ENCODE peak calls at places on chromosomes 4 and X, in seven cellular contexts. One of them, this sample, is unnamed. For H3K4me1, the result is how much of the 10 kb centered on the place peaks cover.

GRCh38 chrX:41923257-41923924 is at the start of gene CASK:
- DNase-seq in IMR-90: peak
- DNase-seq in breast epithelium: peak
- DNase-seq in right lobe of liver: peak
- DNase-seq in H1: peak
- DNase-seq in tibial nerve: peak
- DNase-seq in heart left ventricle: peak
- DNase-seq in this sample: peak

GRCh38 chr4:126701756-126702155 is 931.0 kb upstream of the INTU start:
- DNase-seq in IMR-90: peak
- DNase-seq in heart left ventricle: peak
- DNase-seq in H1: no peak
- DNase-seq in right lobe of liver: no peak
- DNase-seq in breast epithelium: no peak
- DNase-seq in tibial nerve: no peak
- DNase-seq in this sample: no peak

GRCh38 chr4:10164877-10165283 is 48.3 kb upstream of the WDR1 start:
- DNase-seq in IMR-90: peak
- DNase-seq in right lobe of liver: no peak
- DNase-seq in tibial nerve: peak
- DNase-seq in H1: peak
- DNase-seq in heart left ventricle: no peak
- DNase-seq in breast epithelium: no peak
- DNase-seq in this sample: peak

GRCh38 chr4:127251423-127251822 is 381.3 kb upstream of the INTU start:
- DNase-seq in right lobe of liver: no peak
- DNase-seq in breast epithelium: no peak
- DNase-seq in tibial nerve: no peak
- DNase-seq in H1: no peak
- DNase-seq in IMR-90: peak
- DNase-seq in heart left ventricle: no peak
- DNase-seq in this sample: no peak

GRCh38 chrX:70452143-70452733 is 7.6 kb downstream of the DLG3 start:
- DNase-seq in right lobe of liver: no peak
- DNase-seq in H1: peak
- DNase-seq in tibial nerve: peak
- DNase-seq in breast epithelium: peak
- DNase-seq in heart left ventricle: peak
- DNase-seq in IMR-90: peak
- DNase-seq in this sample: peak

GRCh38 chr4:150217192-150217591 is 138.9 kb downstream of the DCLK2 start:
- DNase-seq in H1: no peak
- DNase-seq in heart left ventricle: no peak
- DNase-seq in tibial nerve: no peak
- DNase-seq in breast epithelium: no peak
- DNase-seq in IMR-90: peak
- DNase-seq in right lobe of liver: no peak
- DNase-seq in this sample: no peak

GRCh38 chr4:123995939-123996338 is 599.3 kb downstream of the SPRY1 start:
- DNase-seq in breast epithelium: no peak
- DNase-seq in heart left ventricle: no peak
- DNase-seq in IMR-90: peak
- DNase-seq in right lobe of liver: no peak
- DNase-seq in tibial nerve: no peak
- DNase-seq in H1: no peak
- DNase-seq in this sample: no peak

GRCh38 chr4:173288296-173288695 is 45.9 kb downstream of the HMGB2 start:
- DNase-seq in tibial nerve: peak
- DNase-seq in breast epithelium: no peak
- DNase-seq in IMR-90: peak
- DNase-seq in heart left ventricle: peak
- DNase-seq in H1: peak
- DNase-seq in right lobe of liver: peak
- DNase-seq in this sample: peak

GRCh38 chr4:30473225-30473624 is 246.9 kb upstream of the PCDH7 start:
- DNase-seq in H1: no peak
- DNase-seq in breast epithelium: no peak
- DNase-seq in tibial nerve: no peak
- DNase-seq in heart left ventricle: no peak
- DNase-seq in IMR-90: no peak
- DNase-seq in right lobe of liver: no peak
- DNase-seq in this sample: no peak

GRCh38 chr4:99117876-99118693 is 26.0 kb downstream of the ADH4 start:
- DNase-seq in breast epithelium: no peak
- DNase-seq in H1: no peak
- DNase-seq in IMR-90: peak
- DNase-seq in heart left ventricle: no peak
- DNase-seq in right lobe of liver: no peak
- DNase-seq in tibial nerve: no peak
- DNase-seq in this sample: no peak

GRCh38 chrX:140508958-140509357 is 4.1 kb upstream of the SOX3 start:
- DNase-seq in breast epithelium: no peak
- DNase-seq in tibial nerve: no peak
- DNase-seq in right lobe of liver: no peak
- DNase-seq in IMR-90: no peak
- DNase-seq in H1: no peak
- DNase-seq in heart left ventricle: no peak
- DNase-seq in this sample: no peak

GRCh38 chrX:16479206-16479869 is 170.6 kb upstream of the S100G start:
- DNase-seq in breast epithelium: no peak
- DNase-seq in H1: no peak
- DNase-seq in right lobe of liver: no peak
- DNase-seq in heart left ventricle: no peak
- DNase-seq in tibial nerve: no peak
- DNase-seq in IMR-90: peak
- DNase-seq in this sample: no peak

GRCh38 chr4:97106161-97106560 is 1037.1 kb downstream of the STPG2 start:
- DNase-seq in IMR-90: no peak
- DNase-seq in tibial nerve: no peak
- DNase-seq in heart left ventricle: no peak
- DNase-seq in H1: no peak
- DNase-seq in right lobe of liver: no peak
- DNase-seq in breast epithelium: no peak
- DNase-seq in this sample: no peak

GRCh38 chr4:139557506-139558110 is 1.6 kb upstream of the SETD7 start:
- DNase-seq in right lobe of liver: no peak
- DNase-seq in heart left ventricle: no peak
- DNase-seq in tibial nerve: no peak
- DNase-seq in H1: no peak
- DNase-seq in IMR-90: no peak
- DNase-seq in breast epithelium: no peak
- DNase-seq in this sample: no peak

GRCh38 chr4:71132486-71132885 is 139.0 kb downstream of the DCK start:
- DNase-seq in H1: no peak
- DNase-seq in IMR-90: peak
- DNase-seq in tibial nerve: no peak
- DNase-seq in breast epithelium: no peak
- DNase-seq in heart left ventricle: no peak
- DNase-seq in right lobe of liver: no peak
- DNase-seq in this sample: no peak

GRCh38 chr4:188295899-188296298 is 156.7 kb downstream of the TRIML1 start:
- DNase-seq in right lobe of liver: no peak
- DNase-seq in breast epithelium: no peak
- DNase-seq in H1: no peak
- DNase-seq in heart left ventricle: no peak
- DNase-seq in tibial nerve: no peak
- DNase-seq in IMR-90: peak
- DNase-seq in this sample: no peak

GRCh38 chr4:95998311-95998710 is 158.4 kb downstream of the PDHA2 start:
- DNase-seq in IMR-90: no peak
- DNase-seq in H1: no peak
- DNase-seq in heart left ventricle: no peak
- DNase-seq in right lobe of liver: no peak
- DNase-seq in breast epithelium: no peak
- DNase-seq in tibial nerve: no peak
- DNase-seq in this sample: no peak

GRCh38 chrX:134528936-134529335 is 69.0 kb downstream of the HPRT1 start:
- DNase-seq in H1: no peak
- DNase-seq in IMR-90: no peak
- DNase-seq in heart left ventricle: no peak
- DNase-seq in breast epithelium: no peak
- DNase-seq in tibial nerve: no peak
- DNase-seq in right lobe of liver: no peak
- DNase-seq in this sample: no peak

GRCh38 chr4:41288254-41288653 is 31.5 kb downstream of the UCHL1 start:
- DNase-seq in heart left ventricle: no peak
- DNase-seq in tibial nerve: no peak
- DNase-seq in breast epithelium: no peak
- DNase-seq in right lobe of liver: no peak
- DNase-seq in H1: no peak
- DNase-seq in IMR-90: no peak
- DNase-seq in this sample: no peak

GRCh38 chrX:1202251-1202650 is 10.2 kb downstream of the CRLF2 start:
- DNase-seq in H1: no peak
- DNase-seq in IMR-90: no peak
- DNase-seq in breast epithelium: peak
- DNase-seq in right lobe of liver: no peak
- DNase-seq in tibial nerve: no peak
- DNase-seq in heart left ventricle: no peak
- DNase-seq in this sample: no peak

GRCh38 chrX:16882702-16883486 is 12.7 kb upstream of the RBBP7 start:
- DNase-seq in heart left ventricle: peak
- DNase-seq in tibial nerve: peak
- DNase-seq in right lobe of liver: peak
- DNase-seq in breast epithelium: peak
- DNase-seq in H1: peak
- DNase-seq in IMR-90: peak
- DNase-seq in this sample: peak

GRCh38 chr4:3462321-3462789 is 751 bp upstream of the DOK7 start:
- DNase-seq in H1: no peak
- DNase-seq in tibial nerve: no peak
- DNase-seq in right lobe of liver: peak
- DNase-seq in IMR-90: no peak
- DNase-seq in heart left ventricle: no peak
- DNase-seq in breast epithelium: no peak
- DNase-seq in this sample: no peak
- H3K27ac ChIP-seq in H1: no peak
- H3K27ac ChIP-seq in tibial nerve: no peak
- H3K27ac ChIP-seq in right lobe of liver: no peak
- H3K27ac ChIP-seq in IMR-90: no peak
- H3K27ac ChIP-seq in heart left ventricle: peak
- H3K27ac ChIP-seq in breast epithelium: peak
- H3K27ac ChIP-seq in this sample: no peak

DNA sequence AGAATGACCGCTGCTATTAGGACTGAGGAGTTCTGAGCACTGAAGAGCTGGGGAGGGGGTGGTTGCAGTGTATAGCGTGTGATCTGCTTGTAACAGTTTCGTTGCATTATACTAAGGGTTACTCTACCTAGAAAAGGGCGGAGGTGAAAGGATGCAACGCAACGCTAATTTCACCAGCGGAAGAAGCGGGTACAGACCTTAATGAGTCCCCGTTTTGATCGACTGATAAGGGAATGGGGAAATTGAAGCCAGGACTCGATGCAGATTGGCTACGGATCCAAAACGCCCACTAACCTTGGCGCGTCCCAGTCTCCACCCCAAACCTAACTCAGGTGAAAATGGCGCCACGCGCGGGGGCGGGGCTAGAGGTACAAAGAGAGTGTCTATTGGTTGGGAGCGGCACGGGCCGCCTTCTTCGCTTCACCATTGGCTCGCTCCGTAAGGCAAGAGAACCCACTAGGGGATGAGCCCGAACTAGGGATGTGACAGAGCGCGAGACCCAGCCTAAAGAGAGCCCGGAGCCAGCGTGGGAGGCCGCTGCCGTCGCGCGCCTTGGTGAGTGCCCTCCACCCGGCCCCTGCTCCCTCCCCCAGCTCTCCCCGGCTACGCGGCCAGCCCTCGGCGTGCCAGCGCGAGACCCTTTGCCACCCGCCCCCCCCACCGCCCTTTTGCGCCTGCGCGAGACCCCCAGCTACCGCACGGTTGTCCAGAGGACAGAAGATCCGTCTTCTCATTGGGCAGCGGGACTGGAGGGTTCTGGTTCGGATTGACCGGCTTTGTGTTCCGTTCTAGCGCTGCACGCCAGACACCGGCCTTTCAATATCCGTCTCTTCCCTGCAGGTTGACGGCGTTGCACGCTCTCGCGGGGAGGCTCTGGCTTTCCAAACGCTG is at the start of gene EBP:
- DNase-seq in right lobe of liver: peak
- DNase-seq in heart left ventricle: peak
- DNase-seq in tibial nerve: peak
- DNase-seq in breast epithelium: peak
- DNase-seq in H1: peak
- DNase-seq in IMR-90: peak
- DNase-seq in this sample: peak
- TF ChIP-seq POLR2A in right lobe of liver: peak
- TF ChIP-seq POLR2A in heart left ventricle: no peak
- TF ChIP-seq POLR2A in tibial nerve: no peak
- TF ChIP-seq POLR2A in breast epithelium: peak
- TF ChIP-seq POLR2A in H1: no peak
- TF ChIP-seq POLR2A in IMR-90: peak
- TF ChIP-seq POLR2A in this sample: peak

DNA sequence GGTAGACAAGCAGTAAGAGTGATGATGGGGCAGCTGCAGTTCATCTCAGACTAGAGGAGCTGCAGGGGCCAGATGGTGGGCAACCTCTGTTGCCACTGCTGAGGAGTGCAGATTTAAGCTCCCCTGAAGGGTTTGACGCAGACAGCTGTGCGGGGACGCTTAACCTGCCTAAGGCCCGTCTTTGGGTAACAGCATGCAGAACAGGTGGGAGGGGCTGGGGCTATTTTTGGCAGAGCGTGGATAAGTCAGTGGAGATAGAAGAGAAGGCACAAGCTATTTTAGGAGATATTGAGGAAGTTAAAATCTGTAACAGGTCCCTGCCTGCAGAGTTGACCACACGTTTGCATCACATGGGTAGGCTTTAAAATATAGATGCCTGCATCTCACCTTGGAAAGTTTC is 10.5 kb downstream of the CD99 start:
- DNase-seq in H1: no peak
- DNase-seq in IMR-90: no peak
- DNase-seq in heart left ventricle: peak
- DNase-seq in right lobe of liver: no peak
- DNase-seq in breast epithelium: no peak
- DNase-seq in tibial nerve: no peak
- DNase-seq in this sample: no peak
- H3K4me1 ChIP-seq in H1: under half
- H3K4me1 ChIP-seq in IMR-90: under half
- H3K4me1 ChIP-seq in heart left ventricle: half or more
- H3K4me1 ChIP-seq in right lobe of liver: under half
- H3K4me1 ChIP-seq in breast epithelium: under half
- H3K4me1 ChIP-seq in tibial nerve: half or more
- H3K4me1 ChIP-seq in this sample: under half

DNA sequence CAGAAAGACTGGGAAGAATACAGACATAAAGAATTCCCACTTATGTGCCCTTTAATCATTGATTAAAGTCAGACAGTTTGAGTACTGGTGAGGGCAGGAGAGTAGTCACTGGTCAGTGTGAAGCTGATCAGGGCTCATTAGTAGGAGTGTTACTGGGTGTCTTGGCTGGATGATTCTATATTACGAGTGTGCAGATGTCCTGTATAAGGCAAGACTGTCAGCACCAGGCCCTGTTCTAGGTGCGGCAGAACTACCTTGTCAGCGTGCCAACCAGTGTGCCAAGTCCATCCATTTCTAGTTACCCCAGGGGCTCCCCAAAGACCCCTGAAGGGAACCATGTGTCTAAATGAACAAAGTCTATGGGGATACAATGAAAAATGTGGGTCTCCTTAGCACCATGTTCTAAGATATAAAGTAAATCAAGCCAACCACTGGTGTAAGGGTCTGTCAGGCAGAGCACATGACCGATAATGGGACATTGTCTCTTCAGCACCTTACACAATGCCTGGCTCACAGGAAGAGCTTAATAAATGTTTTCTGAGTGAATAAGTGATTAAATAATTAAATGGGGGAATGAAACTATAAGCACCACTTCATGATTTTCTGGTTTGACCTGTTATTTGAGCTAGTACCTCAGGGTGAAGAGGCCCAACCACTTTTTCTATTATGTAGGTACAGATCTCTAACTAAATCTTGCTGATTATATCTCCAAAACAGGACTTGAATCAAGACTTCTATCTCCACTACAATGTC is 205.0 kb downstream of the CAMK2D start:
- DNase-seq in heart left ventricle: no peak
- DNase-seq in H1: no peak
- DNase-seq in right lobe of liver: no peak
- DNase-seq in breast epithelium: no peak
- DNase-seq in tibial nerve: no peak
- DNase-seq in IMR-90: no peak
- DNase-seq in this sample: no peak
- H3K27ac ChIP-seq in heart left ventricle: peak
- H3K27ac ChIP-seq in H1: no peak
- H3K27ac ChIP-seq in right lobe of liver: no peak
- H3K27ac ChIP-seq in breast epithelium: no peak
- H3K27ac ChIP-seq in tibial nerve: no peak
- H3K27ac ChIP-seq in IMR-90: no peak
- H3K27ac ChIP-seq in this sample: peak

This sample was measured in transverse colon.